ENCODE peak calls at places on chromosomes 13 and 19, in seven cellular contexts. V is upper lobe of left lung, M is H1, G is tibial nerve, P is stomach, W is transverse colon, U is esophagus muscularis mucosa. F is an unnamed sample.
A peak's percentile ranks its signal among the peaks of the same experiment; 100 is the strongest.

GRCh38 chr13:103236213-103236612 is 170.0 kb upstream of the SLC10A2 start:
- DNase-seq in V (no peak), M (no peak), G (no peak), P (no peak), W (no peak), U (no peak), F (no peak)

GRCh38 chr13:62119739-62120700 is 704.4 kb upstream of the PCDH20 start:
- DNase-seq in V (no peak), M (no peak), G (no peak), P (no peak), W (no peak), U (no peak), F (no peak)

GRCh38 chr19:49362926-49363264 is 679 bp upstream of the TEAD2 start:
- DNase-seq in V (peak; percentile 43), M (no peak), G (peak; percentile 21), P (peak; percentile 30), W (peak; percentile 47), U (no peak), F (peak; percentile 73)

GRCh38 chr19:52492991-52493470 is 34.4 kb upstream of the ZNF808 start:
- DNase-seq in V (no peak), M (peak; percentile 72), G (no peak), P (no peak), W (no peak), U (no peak), F (no peak)

GRCh38 chr13:87089391-87089790 is 581.8 kb upstream of the SLITRK5 start:
- DNase-seq in V (no peak), M (no peak), G (no peak), P (no peak), W (no peak), U (no peak), F (no peak)

GRCh38 chr19:33950141-33950805 is 153.6 kb downstream of the KCTD15 start:
- DNase-seq in V (no peak), M (peak; percentile 39), G (no peak), P (no peak), W (no peak), U (peak; percentile 64), F (no peak)

GRCh38 chr19:55698256-55698655 is 23.2 kb downstream of the EPN1 start:
- DNase-seq in V (no peak), M (no peak), G (no peak), P (no peak), W (no peak), U (no peak), F (no peak)

GRCh38 chr13:85632526-85633215 is 166.5 kb downstream of the SLITRK6 start:
- DNase-seq in V (no peak), M (no peak), G (no peak), P (no peak), W (no peak), U (no peak), F (no peak)

GRCh38 chr19:44570984-44571684 is 41.7 kb upstream of the CEACAM20 start:
- DNase-seq in V (peak; percentile 71), M (peak; percentile 80), G (peak; percentile 89), P (peak; percentile 65), W (peak; percentile 67), U (no peak), F (peak; percentile 27)

DNA sequence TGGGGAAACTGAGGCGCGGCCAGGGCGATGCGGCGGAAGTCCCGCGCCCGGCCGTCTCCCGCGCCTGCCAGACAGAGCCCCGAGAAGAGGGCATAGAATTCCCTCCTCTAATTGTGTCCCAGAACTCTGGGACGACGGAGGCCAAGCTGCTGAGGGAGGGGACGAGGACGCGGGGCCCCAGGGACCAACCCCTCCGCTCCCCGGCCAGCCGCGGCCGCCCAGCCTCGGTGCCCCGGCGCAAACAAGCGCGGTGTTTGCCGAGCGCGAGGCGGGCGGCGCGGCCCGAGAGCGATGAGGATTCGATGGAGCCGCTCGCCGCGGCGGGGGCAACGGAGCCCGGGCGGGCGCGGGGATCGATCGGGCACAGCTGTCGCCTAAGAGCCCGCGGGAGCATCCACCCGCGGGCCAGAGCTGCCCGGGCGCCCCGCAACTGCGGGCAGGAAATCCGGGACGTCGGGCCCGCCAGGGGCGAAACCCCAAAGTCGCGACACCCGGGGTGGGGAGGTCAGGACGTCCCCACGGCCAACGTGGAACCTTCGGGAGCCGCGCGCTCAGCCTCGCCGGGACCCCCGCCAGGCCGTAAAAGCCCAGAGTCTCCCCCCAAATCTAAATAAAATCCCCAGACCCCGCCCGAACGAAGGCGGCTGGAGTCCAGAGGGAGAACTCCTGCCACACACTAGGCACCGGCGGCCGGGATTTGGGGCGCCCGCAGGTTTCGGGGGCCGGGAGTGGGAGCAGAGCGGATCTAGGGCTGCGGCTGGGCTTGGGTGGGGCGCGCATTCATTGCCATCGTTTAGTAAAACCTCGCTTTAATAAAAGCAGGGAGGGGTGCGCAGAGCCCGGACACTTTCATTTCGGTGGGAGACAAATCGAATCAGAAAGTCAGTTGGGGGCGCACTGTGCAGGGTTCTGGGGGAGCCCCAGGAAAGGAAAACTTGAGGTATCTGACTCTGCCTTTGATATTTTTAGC is 3.6 kb upstream of the ONECUT3 start:
- DNase-seq in V (no peak), M (no peak), G (no peak), P (no peak), W (no peak), U (no peak), F (no peak)
- TF ChIP-seq EP300 in V (no peak), M (no peak), G (no peak), P (no peak), W (no peak), U (no peak), F (no peak)

GRCh38 chr19:45638930-45639729 is at the start of gene EML2:
- DNase-seq in V (peak; percentile 72), M (peak; percentile 86), G (peak; percentile 7), P (peak; percentile 71), W (peak; percentile 80), U (no peak), F (peak; percentile 21)
- TF ChIP-seq POLR2A in V (no peak), M (no peak), G (no peak), P (no peak), W (peak; percentile 41), U (no peak), F (no peak)

GRCh38 chr13:45219938-45220375 is 19.1 kb upstream of the KCTD4 start:
- DNase-seq in V (no peak), M (no peak), G (no peak), P (no peak), W (no peak), U (no peak), F (no peak)
- TF ChIP-seq EP300 in V (no peak), M (no peak), G (no peak), P (no peak), W (no peak), U (no peak), F (no peak)

DNA sequence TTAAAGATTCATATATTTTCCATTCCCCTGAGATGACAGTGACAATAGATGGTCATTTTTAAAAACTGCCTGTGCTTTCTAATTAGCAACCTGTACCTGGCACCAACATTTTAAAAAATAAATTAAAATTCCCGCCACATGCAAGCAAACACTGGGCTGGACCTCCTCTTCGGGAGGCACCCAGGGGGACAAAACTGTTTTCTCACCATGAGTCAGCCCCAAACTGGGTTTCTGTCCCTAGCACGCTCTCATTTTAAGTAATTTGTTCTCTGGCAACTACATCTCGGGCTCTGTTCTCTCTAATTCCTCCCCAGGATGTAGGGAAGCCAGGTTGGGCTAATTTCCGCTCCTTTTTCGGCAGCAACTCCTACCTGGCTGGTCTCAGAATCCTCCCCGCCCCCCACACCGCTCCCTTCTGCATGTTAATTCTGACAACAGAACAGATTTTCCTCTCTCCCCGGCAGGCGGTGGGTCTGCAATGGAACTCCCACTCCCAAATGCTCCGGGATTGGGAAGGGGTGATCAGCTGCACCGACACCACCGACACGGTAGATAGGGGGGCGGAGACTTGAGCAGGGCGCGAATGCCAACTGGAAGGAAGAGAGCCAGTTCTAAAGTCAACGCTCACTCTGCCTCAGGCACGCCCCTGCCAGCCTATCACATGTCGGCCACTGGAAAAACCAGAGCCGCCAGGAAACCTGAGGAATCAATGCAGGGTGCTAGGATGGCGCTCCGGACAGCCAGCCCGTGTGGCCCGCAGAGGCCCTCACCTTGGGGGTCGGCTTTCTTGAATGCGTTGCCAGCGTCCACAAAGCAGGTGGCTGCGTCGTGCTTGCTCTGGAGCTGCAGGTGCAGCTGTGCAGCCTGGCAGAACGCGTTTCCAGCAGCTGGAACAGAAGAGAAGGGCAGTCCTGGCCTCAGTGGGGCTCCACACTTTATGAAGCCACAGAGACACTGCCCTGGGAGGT is 14.7 kb downstream of the NAPA start:
- DNase-seq in V (no peak), M (no peak), G (no peak), P (peak; percentile 69), W (no peak), U (no peak), F (no peak)
- TF ChIP-seq POLR2A in V (no peak), M (no peak), G (no peak), P (no peak), W (no peak), U (no peak), F (no peak)

GRCh38 chr13:114038900-114039299 is 65.0 kb upstream of the C13orf46 start:
- DNase-seq in V (no peak), M (no peak), G (no peak), P (no peak), W (no peak), U (no peak), F (no peak)

GRCh38 chr13:114035583-114036501 is 62.0 kb upstream of the C13orf46 start:
- DNase-seq in V (no peak), M (no peak), G (peak; percentile 50), P (no peak), W (no peak), U (no peak), F (no peak)

GRCh38 chr13:114037674-114038073 is 63.8 kb upstream of the C13orf46 start:
- DNase-seq in V (no peak), M (no peak), G (no peak), P (no peak), W (no peak), U (no peak), F (no peak)

GRCh38 chr13:114039471-114040141 is 65.7 kb upstream of the C13orf46 start:
- DNase-seq in V (no peak), M (no peak), G (no peak), P (no peak), W (no peak), U (no peak), F (no peak)

DNA sequence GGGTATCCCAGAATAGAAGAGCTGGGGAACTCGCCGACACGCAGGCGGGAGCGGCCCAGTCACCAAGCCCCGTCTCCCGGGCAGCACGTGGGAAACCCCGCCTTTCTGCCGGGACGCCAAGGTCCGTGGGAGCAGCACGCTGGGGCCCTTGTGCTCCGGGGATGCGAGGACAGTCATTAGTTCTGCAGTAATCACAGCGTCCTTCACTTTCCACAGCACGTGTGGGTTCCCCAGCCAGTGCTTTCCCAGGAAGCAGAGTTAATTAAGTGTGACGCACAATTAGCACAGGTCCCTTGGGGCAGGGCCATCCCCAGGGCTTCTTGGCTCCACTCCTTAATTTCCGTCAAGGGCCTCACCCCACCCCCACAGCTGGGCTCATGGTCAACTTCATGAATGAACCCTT is 64.3 kb upstream of the C13orf46 start:
- DNase-seq in V (no peak), M (no peak), G (no peak), P (no peak), W (no peak), U (no peak), F (no peak)
- TF ChIP-seq EP300 in V (no peak), M (no peak), G (peak; percentile 71), P (no peak), W (no peak), U (no peak), F (no peak)